ENCODE peak calls at places on chromosomes 6 and 20, in six cellular contexts. One of them, this sample, is unnamed.

GRCh38 chr6:27687154-27688013 is 214.5 kb upstream of the ZNF184 start:
- DNase-seq in H1: peak
- DNase-seq in IMR-90: peak
- DNase-seq in H9: peak
- DNase-seq in neuronal stem cell: peak
- DNase-seq in mesenchymal stem cell: peak
- DNase-seq in this sample: peak

GRCh38 chr6:145960918-145961604 is 3.1 kb downstream of the SHPRH start:
- DNase-seq in H9: no peak
- DNase-seq in IMR-90: peak
- DNase-seq in H1: no peak
- DNase-seq in mesenchymal stem cell: no peak
- DNase-seq in neuronal stem cell: no peak
- DNase-seq in this sample: no peak

GRCh38 chr20:48230251-48230650 is 445.0 kb upstream of the SULF2 start:
- DNase-seq in IMR-90: no peak
- DNase-seq in mesenchymal stem cell: no peak
- DNase-seq in H9: no peak
- DNase-seq in H1: no peak
- DNase-seq in neuronal stem cell: no peak
- DNase-seq in this sample: no peak

GRCh38 chr6:20655317-20655716 is 121.1 kb downstream of the CDKAL1 start:
- DNase-seq in H9: no peak
- DNase-seq in H1: no peak
- DNase-seq in mesenchymal stem cell: no peak
- DNase-seq in neuronal stem cell: no peak
- DNase-seq in IMR-90: peak
- DNase-seq in this sample: no peak

GRCh38 chr6:13924949-13925881 is at the start of gene RNF182:
- DNase-seq in H1: no peak
- DNase-seq in IMR-90: no peak
- DNase-seq in mesenchymal stem cell: peak
- DNase-seq in neuronal stem cell: peak
- DNase-seq in H9: no peak
- DNase-seq in this sample: no peak

GRCh38 chr6:136967874-136968752 is 46.0 kb downstream of the SLC35D3 start:
- DNase-seq in H9: peak
- DNase-seq in H1: peak
- DNase-seq in mesenchymal stem cell: peak
- DNase-seq in neuronal stem cell: peak
- DNase-seq in IMR-90: peak
- DNase-seq in this sample: peak

GRCh38 chr6:148570456-148570855 is 176.4 kb upstream of the UST start:
- DNase-seq in mesenchymal stem cell: no peak
- DNase-seq in H1: no peak
- DNase-seq in neuronal stem cell: no peak
- DNase-seq in IMR-90: no peak
- DNase-seq in H9: no peak
- DNase-seq in this sample: no peak

GRCh38 chr6:3333263-3333662 is 74.5 kb downstream of the PSMG4 start:
- DNase-seq in IMR-90: no peak
- DNase-seq in H1: no peak
- DNase-seq in H9: peak
- DNase-seq in mesenchymal stem cell: no peak
- DNase-seq in neuronal stem cell: no peak
- DNase-seq in this sample: no peak

GRCh38 chr6:108927927-108928326 is 79.7 kb downstream of the ARMC2 start:
- DNase-seq in neuronal stem cell: no peak
- DNase-seq in H9: no peak
- DNase-seq in H1: no peak
- DNase-seq in mesenchymal stem cell: no peak
- DNase-seq in IMR-90: no peak
- DNase-seq in this sample: no peak

GRCh38 chr20:3744806-3745685 is 12.6 kb downstream of the HSPA12B start:
- DNase-seq in IMR-90: no peak
- DNase-seq in neuronal stem cell: peak
- DNase-seq in H1: peak
- DNase-seq in H9: peak
- DNase-seq in mesenchymal stem cell: peak
- DNase-seq in this sample: peak

GRCh38 chr20:37297066-37297736 is 7.7 kb downstream of the MANBAL start:
- DNase-seq in mesenchymal stem cell: peak
- DNase-seq in H9: no peak
- DNase-seq in neuronal stem cell: no peak
- DNase-seq in H1: no peak
- DNase-seq in IMR-90: peak
- DNase-seq in this sample: peak

GRCh38 chr6:31636698-31637596 is 15.5 kb downstream of the BAG6 start:
- DNase-seq in mesenchymal stem cell: no peak
- DNase-seq in H1: no peak
- DNase-seq in neuronal stem cell: no peak
- DNase-seq in IMR-90: no peak
- DNase-seq in H9: no peak
- DNase-seq in this sample: no peak

GRCh38 chr20:20466341-20466879 is 98.5 kb downstream of the INSM1 start:
- DNase-seq in H9: no peak
- DNase-seq in mesenchymal stem cell: peak
- DNase-seq in IMR-90: peak
- DNase-seq in neuronal stem cell: no peak
- DNase-seq in H1: no peak
- DNase-seq in this sample: peak

GRCh38 chr6:106789436-106790145 is 160.2 kb downstream of the QRSL1 start:
- DNase-seq in H1: no peak
- DNase-seq in IMR-90: no peak
- DNase-seq in H9: no peak
- DNase-seq in mesenchymal stem cell: peak
- DNase-seq in neuronal stem cell: no peak
- DNase-seq in this sample: no peak

GRCh38 chr6:106792536-106793236 is 163.3 kb downstream of the QRSL1 start:
- DNase-seq in neuronal stem cell: no peak
- DNase-seq in H1: no peak
- DNase-seq in H9: no peak
- DNase-seq in IMR-90: no peak
- DNase-seq in mesenchymal stem cell: no peak
- DNase-seq in this sample: no peak

GRCh38 chr6:106790146-106790770 is 160.9 kb downstream of the QRSL1 start:
- DNase-seq in mesenchymal stem cell: peak
- DNase-seq in IMR-90: no peak
- DNase-seq in H1: no peak
- DNase-seq in H9: no peak
- DNase-seq in neuronal stem cell: no peak
- DNase-seq in this sample: no peak

GRCh38 chr6:106788761-106789160 is 159.4 kb downstream of the QRSL1 start:
- DNase-seq in H9: no peak
- DNase-seq in mesenchymal stem cell: no peak
- DNase-seq in IMR-90: no peak
- DNase-seq in H1: no peak
- DNase-seq in neuronal stem cell: no peak
- DNase-seq in this sample: no peak

DNA sequence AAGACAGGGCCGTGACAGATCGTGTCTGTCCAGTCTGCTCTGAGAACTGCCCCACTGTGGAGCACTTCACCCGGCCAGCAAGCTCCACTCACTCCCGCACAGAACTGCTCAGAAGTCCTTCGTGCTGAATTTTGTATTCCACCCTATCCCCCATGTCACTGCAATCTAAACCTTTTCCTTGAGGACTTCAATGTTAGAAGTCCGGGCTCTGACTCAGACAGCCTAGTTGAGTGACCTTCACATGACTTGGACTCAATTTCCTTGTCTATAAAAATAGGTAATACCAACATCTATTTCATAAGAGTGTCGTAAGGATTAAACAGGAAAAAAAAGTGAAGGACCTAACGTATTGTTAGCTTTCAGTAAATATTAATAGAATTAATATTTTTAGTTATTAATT is 161.6 kb downstream of the QRSL1 start:
- DNase-seq in neuronal stem cell: no peak
- DNase-seq in H9: no peak
- DNase-seq in mesenchymal stem cell: no peak
- DNase-seq in IMR-90: no peak
- DNase-seq in H1: no peak
- DNase-seq in this sample: no peak
- H2AFZ ChIP-seq in neuronal stem cell: no peak
- H2AFZ ChIP-seq in H9: no peak
- H2AFZ ChIP-seq in mesenchymal stem cell: no peak
- H2AFZ ChIP-seq in IMR-90: no peak
- H2AFZ ChIP-seq in H1: no peak
- H2AFZ ChIP-seq in this sample: no peak

DNA sequence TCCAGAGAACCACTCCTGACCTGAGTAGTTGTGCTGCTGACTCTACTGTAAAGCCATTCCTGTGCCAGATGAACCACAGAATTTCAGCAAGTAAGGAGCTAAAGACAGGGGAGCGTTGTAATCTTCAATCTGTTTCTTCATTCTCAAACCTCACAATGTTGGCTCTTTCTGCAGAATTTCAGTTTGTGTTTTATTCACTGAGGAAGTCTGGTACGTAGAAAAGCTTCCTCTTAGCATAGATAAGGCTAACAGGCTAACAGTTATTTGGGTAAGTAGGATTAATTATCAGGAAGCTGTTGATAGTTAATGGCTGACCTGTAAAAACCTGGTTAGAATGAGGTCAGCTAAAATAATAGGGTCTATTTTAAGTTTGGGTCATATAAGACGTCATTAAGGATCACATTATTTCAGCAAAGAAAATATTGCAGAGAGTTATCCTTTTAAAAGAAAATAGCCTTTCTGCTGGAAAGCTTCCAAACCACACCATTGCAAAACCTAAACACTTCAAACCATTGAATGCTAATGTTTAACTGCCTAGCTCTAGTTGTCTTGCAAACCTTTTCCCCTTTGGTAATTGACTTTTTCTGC is 14.1 kb upstream of the TENT5A start:
- DNase-seq in H9: no peak
- DNase-seq in H1: no peak
- DNase-seq in IMR-90: peak
- DNase-seq in neuronal stem cell: no peak
- DNase-seq in mesenchymal stem cell: peak
- DNase-seq in this sample: no peak
- H2BK5ac ChIP-seq in H9: no peak
- H2BK5ac ChIP-seq in H1: no peak
- H2BK5ac ChIP-seq in IMR-90: peak
- H2BK5ac ChIP-seq in neuronal stem cell: no peak
- H2BK5ac ChIP-seq in mesenchymal stem cell: no peak
- H2BK5ac ChIP-seq in this sample: no peak

DNA sequence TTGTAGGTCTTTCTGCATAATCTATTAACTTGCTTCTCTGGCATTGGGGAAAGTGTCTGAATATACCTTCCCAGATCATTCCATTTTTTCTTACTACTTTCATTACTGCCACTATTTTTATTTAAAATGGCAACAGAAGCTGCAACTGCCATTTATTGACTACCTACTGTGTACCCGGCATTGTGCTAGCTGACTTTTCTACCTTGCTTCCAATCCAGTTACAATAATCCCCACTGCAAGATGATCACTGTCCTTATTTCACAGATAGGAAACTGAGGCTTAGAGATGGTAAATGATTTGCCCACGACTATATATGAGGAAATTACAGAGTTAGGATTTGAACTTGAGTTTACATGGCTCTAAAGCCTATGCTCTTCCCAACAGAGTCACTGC is 129.0 kb downstream of the MAP3K7 start:
- DNase-seq in H1: no peak
- DNase-seq in mesenchymal stem cell: no peak
- DNase-seq in H9: no peak
- DNase-seq in IMR-90: no peak
- DNase-seq in neuronal stem cell: no peak
- DNase-seq in this sample: no peak
- H2AFZ ChIP-seq in H1: no peak
- H2AFZ ChIP-seq in mesenchymal stem cell: no peak
- H2AFZ ChIP-seq in H9: no peak
- H2AFZ ChIP-seq in IMR-90: no peak
- H2AFZ ChIP-seq in neuronal stem cell: no peak
- H2AFZ ChIP-seq in this sample: no peak

DNA sequence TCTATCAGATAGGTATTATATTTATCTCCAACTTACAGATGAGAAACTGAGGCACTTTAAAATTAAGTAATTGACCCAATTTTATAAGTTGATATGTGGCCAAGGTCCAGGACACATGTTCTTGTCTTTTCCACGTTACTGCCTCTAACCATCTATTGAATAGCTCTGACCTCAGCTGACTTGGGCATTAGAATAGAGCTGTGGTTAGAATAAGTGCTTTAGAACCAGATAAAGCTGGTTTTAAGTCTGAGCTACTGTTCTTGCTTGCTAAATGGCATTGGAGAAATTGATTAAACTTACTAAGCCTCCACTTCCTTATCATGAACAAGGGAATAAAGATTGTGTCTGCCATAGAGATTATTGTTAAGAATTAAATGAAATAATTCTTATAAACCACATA is 147.8 kb upstream of the DTNBP1 start:
- DNase-seq in neuronal stem cell: no peak
- DNase-seq in H1: no peak
- DNase-seq in H9: no peak
- DNase-seq in IMR-90: no peak
- DNase-seq in mesenchymal stem cell: no peak
- DNase-seq in this sample: no peak
- H2BK5ac ChIP-seq in neuronal stem cell: no peak
- H2BK5ac ChIP-seq in H1: no peak
- H2BK5ac ChIP-seq in H9: no peak
- H2BK5ac ChIP-seq in IMR-90: no peak
- H2BK5ac ChIP-seq in mesenchymal stem cell: no peak
- H2BK5ac ChIP-seq in this sample: no peak

DNA sequence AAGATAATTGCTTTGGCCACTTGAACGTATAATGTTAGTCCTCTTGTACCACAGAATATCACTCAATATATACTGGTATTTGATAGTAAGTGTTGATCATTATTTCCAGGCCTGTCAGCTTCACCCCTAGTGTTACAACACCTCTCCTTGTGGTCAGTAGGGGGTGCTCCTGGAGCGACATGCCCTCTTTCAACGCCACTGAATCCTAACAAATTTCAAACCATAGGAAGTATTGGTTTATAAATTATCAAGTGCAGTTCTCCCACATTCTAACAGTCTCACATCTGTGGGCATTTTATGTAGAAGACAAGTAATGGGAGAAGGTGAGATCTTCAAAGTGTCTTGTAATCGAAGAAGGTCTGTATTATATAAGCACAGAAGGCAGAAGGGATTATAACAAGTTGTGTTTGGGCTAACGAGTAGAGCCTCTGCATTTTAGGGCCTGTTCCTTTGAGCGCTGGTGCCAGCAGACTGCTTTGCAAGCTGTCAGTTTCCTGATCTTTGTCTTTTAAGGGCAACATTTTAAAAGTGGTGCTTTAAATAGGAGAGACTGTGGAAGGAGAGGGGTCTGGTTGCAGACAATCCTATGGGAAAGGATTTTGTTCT is 57.1 kb upstream of the CEP162 start:
- DNase-seq in neuronal stem cell: peak
- DNase-seq in H9: peak
- DNase-seq in mesenchymal stem cell: peak
- DNase-seq in H1: no peak
- DNase-seq in IMR-90: peak
- DNase-seq in this sample: no peak
- H2AFZ ChIP-seq in neuronal stem cell: no peak
- H2AFZ ChIP-seq in H9: no peak
- H2AFZ ChIP-seq in mesenchymal stem cell: no peak
- H2AFZ ChIP-seq in H1: peak
- H2AFZ ChIP-seq in IMR-90: no peak
- H2AFZ ChIP-seq in this sample: no peak

This sample was measured in trophoblast cell.